ENCODE peak calls at places on chromosome 5, in eight cellular contexts. H is hepatocyte, K is lung, M is GM23338, E is foreskin fibroblast, Q is upper lobe of right lung, C is esophagus squamous epithelium, B is epithelial cell of esophagus. U is an unnamed sample.

GRCh38 chr5:84585218-84585617 is 200.5 kb upstream of the EDIL3 start:
- DNase-seq in H (no peak), K (no peak), M (peak), E (no peak), Q (no peak), C (no peak), B (no peak), U (no peak)

GRCh38 chr5:36530249-36530648 is 76.2 kb upstream of the SLC1A3 start:
- DNase-seq in H (no peak), K (no peak), M (no peak), E (no peak), Q (no peak), C (no peak), B (no peak), U (no peak)

GRCh38 chr5:64384761-64385160 is 121.1 kb upstream of the RGS7BP start:
- DNase-seq in H (peak), K (no peak), M (peak), E (no peak), Q (no peak), C (no peak), B (peak), U (peak)

GRCh38 chr5:178476531-178476930 is 113.7 kb downstream of the COL23A1 start:
- DNase-seq in H (no peak), K (no peak), M (no peak), E (no peak), Q (no peak), C (no peak), B (no peak), U (no peak)

GRCh38 chr5:144028644-144029043 is 141.8 kb downstream of the YIPF5 start:
- DNase-seq in H (peak), K (no peak), M (no peak), E (peak), Q (no peak), C (no peak), B (no peak), U (no peak)

GRCh38 chr5:100898504-100899346 is 4.4 kb downstream of the ST8SIA4 start:
- DNase-seq in H (no peak), K (no peak), M (no peak), E (no peak), Q (no peak), C (no peak), B (no peak), U (no peak)

GRCh38 chr5:42566658-42567313 is 143.5 kb downstream of the GHR start:
- DNase-seq in H (no peak), K (no peak), M (no peak), E (no peak), Q (no peak), C (no peak), B (no peak), U (no peak)

GRCh38 chr5:142683885-142684505 is 1.9 kb downstream of the FGF1 start:
- DNase-seq in H (no peak), K (no peak), M (no peak), E (no peak), Q (no peak), C (no peak), B (no peak), U (no peak)

GRCh38 chr5:109849478-109850088 is 159.9 kb downstream of the MAN2A1 start:
- DNase-seq in H (no peak), K (no peak), M (no peak), E (no peak), Q (no peak), C (no peak), B (no peak), U (no peak)

GRCh38 chr5:170296036-170296934 is 1.3 kb downstream of the LCP2 start:
- DNase-seq in H (no peak), K (no peak), M (no peak), E (no peak), Q (no peak), C (no peak), B (no peak), U (no peak)
- H3K4me3 ChIP-seq in H (no peak), K (peak), M (no peak), E (no peak), Q (peak), C (peak), B (no peak), U (no peak)

GRCh38 chr5:111747336-111747735 is 9.7 kb downstream of the NREP start:
- DNase-seq in H (no peak), K (no peak), M (no peak), E (peak), Q (no peak), C (no peak), B (peak), U (peak)
- TF ChIP-seq CTCF in H (no peak), K (no peak), M (no peak), E (no peak), Q (no peak), C (no peak), B (no peak), U (no peak)

GRCh38 chr5:139543423-139543991 is 17.6 kb upstream of the UBE2D2 start:
- DNase-seq in H (peak), K (peak), M (peak), E (no peak), Q (peak), C (peak), B (peak), U (no peak)
- H3K4me3 ChIP-seq in H (no peak), K (no peak), M (peak), E (no peak), Q (peak), C (peak), B (no peak), U (no peak)

GRCh38 chr5:55223988-55224240 is 3.2 kb downstream of the MCIDAS start:
- DNase-seq in H (no peak), K (no peak), M (peak), E (no peak), Q (no peak), C (no peak), B (no peak), U (no peak)

GRCh38 chr5:55226934-55227737 is at the start of gene MCIDAS:
- DNase-seq in H (peak), K (no peak), M (peak), E (no peak), Q (peak), C (no peak), B (peak), U (peak)

GRCh38 chr5:55225346-55225745 is 1.8 kb downstream of the MCIDAS start:
- DNase-seq in H (no peak), K (no peak), M (no peak), E (no peak), Q (no peak), C (no peak), B (no peak), U (no peak)

GRCh38 chr5:55227738-55228430 is 769 bp upstream of the MCIDAS start:
- DNase-seq in H (no peak), K (no peak), M (peak), E (no peak), Q (no peak), C (no peak), B (no peak), U (no peak)

DNA sequence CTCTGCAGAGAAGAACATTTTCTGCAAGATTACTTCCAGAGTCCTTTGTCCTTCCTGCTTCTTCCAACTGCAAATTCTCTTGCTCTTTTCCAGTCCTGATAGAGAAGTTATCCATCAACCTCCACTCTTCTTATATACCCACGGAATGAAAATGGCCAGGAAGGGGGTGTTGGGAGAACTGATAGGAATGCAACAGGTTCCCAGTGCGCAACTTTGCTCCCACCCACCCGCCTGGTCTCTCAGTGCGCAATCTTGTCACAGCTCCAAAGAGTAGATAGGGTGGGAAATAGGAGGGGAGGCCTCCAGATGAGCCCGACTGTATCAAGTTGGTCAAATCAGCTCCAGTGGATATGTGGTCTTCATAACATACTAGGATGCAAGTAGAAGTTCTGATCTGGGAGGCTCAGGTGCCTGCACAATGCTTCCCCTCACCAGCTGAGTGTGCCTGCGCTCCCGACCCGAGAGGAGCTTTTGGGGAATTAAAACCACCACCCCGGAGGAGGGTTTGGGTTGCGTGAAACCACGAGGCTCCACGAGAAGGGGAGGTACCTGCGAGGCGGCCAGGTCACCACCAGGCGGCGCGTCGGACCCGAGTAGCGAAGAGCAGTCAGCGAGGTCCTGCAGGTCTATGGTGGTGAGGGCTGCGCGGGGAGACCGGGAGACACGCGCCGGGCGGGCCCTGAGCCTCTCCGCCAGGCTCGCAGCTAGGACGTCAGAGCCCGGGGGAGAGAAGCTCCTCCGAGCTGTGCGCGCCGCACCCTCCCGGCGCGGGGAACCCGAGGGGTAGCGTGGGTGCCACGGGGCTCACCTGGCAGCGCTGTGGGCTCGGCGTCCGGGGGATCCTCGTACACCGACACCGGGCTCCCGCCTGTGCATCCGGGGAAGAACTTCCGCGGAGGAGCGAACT is 835 bp downstream of the MCIDAS start:
- DNase-seq in H (peak), K (no peak), M (peak), E (peak), Q (peak), C (no peak), B (peak), U (peak)
- TF ChIP-seq CTCF in H (peak), K (no peak), M (peak), E (peak), Q (peak), C (no peak), B (peak), U (peak)

DNA sequence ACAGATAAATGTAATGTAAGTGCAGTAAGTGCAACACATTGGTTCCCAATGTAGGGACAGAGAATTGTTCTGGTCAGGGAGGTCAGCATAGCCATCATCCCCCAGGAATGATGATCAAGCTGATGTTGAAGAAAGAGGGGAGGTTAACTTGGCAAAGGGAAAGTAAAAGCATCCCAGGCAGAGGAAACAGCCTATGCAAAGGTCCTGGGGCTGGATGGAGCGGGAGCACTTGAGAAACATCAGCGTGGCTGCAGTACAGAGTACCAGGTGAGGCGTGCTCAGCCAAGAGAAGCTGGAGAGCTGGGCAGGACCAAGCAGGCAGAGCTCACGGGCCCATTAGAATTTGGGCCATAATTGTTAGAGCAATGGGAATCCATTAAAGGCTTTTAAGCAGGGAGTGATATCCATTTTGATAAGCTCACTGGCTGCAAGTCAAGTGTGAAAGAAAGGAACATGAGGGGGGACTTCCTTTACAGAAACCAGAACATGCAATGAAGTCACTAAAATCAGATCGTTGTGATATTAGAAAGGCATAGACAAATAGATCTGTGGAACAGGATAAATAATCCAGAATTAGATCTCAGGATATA is 50.1 kb upstream of the HAND1 start:
- DNase-seq in H (no peak), K (no peak), M (no peak), E (no peak), Q (no peak), C (no peak), B (no peak), U (no peak)
- H3K4me3 ChIP-seq in H (no peak), K (no peak), M (no peak), E (no peak), Q (no peak), C (no peak), B (no peak), U (no peak)

GRCh38 chr5:153783278-153783677 is 255.4 kb downstream of the FAM114A2 start:
- DNase-seq in H (no peak), K (no peak), M (no peak), E (no peak), Q (no peak), C (no peak), B (no peak), U (no peak)
- TF ChIP-seq CTCF in H (no peak), K (no peak), M (no peak), E (no peak), Q (no peak), C (no peak), B (no peak), U (no peak)

GRCh38 chr5:77028631-77029375 is 1.4 kb upstream of the AGGF1 start:
- DNase-seq in H (no peak), K (no peak), M (no peak), E (no peak), Q (no peak), C (no peak), B (no peak), U (no peak)

GRCh38 chr5:77030097-77031071 is at the start of gene AGGF1:
- DNase-seq in H (peak), K (peak), M (peak), E (peak), Q (peak), C (peak), B (peak), U (peak)

GRCh38 chr5:77032635-77033034 is 2.4 kb downstream of the AGGF1 start:
- DNase-seq in H (no peak), K (no peak), M (no peak), E (no peak), Q (no peak), C (no peak), B (no peak), U (no peak)

GRCh38 chr5:77033338-77033737 is 3.1 kb downstream of the AGGF1 start:
- DNase-seq in H (no peak), K (no peak), M (no peak), E (no peak), Q (no peak), C (no peak), B (no peak), U (no peak)

GRCh38 chr5:77029376-77029885 is 773 bp upstream of the AGGF1 start:
- DNase-seq in H (no peak), K (no peak), M (no peak), E (no peak), Q (no peak), C (no peak), B (no peak), U (no peak)
- H3K4me3 ChIP-seq in H (no peak), K (no peak), M (peak), E (peak), Q (peak), C (peak), B (no peak), U (no peak)